ENCODE peak calls at places on chromosomes 1 and 21, in five cellular contexts. C is iPS-NIHi11, G is fibroblast of mammary gland, O is EL, M is Calu3. E is an unnamed sample.
A peak's percentile ranks its signal among the peaks of the same experiment; 100 is the strongest.

GRCh38 chr1:1175221-1176062 is 1.8 kb downstream of the TTLL10 start:
- DNase-seq in C (no peak), M (no peak), O (no peak), G (no peak), E (no peak)

GRCh38 chr1:59703226-59703917 is 111.4 kb upstream of the HOOK1 start:
- DNase-seq in O (peak; percentile 61), C (no peak), G (peak; percentile 88), M (no peak), E (peak; percentile 73)

GRCh38 chr1:3918966-3919611 is 19.0 kb upstream of the C1orf174 start:
- DNase-seq in M (no peak), C (no peak), O (no peak), G (no peak), E (no peak)

GRCh38 chr1:234911787-234912186 is 216.8 kb downstream of the TOMM20 start:
- DNase-seq in O (no peak), G (no peak), M (no peak), C (peak; percentile 28), E (no peak)

GRCh38 chr1:211484738-211485479 is 7.1 kb downstream of the RD3 start:
- DNase-seq in G (no peak), O (no peak), C (no peak), M (no peak), E (no peak)

GRCh38 chr21:38249879-38250278 is 6.9 kb upstream of the KCNJ15 start:
- DNase-seq in O (no peak), M (no peak), G (no peak), C (no peak), E (no peak)

GRCh38 chr1:9320520-9321479 is 28.1 kb downstream of the SPSB1 start:
- DNase-seq in O (no peak), G (no peak), C (peak; percentile 45), M (no peak), E (no peak)

GRCh38 chr21:34983680-34984086 is 65.4 kb downstream of the RUNX1 start:
- DNase-seq in O (peak; percentile 85), C (no peak), M (no peak), G (peak; percentile 87), E (peak; percentile 42)

GRCh38 chr1:87151500-87152421 is 176.9 kb upstream of the LMO4 start:
- DNase-seq in M (peak; percentile 87), O (no peak), C (peak; percentile 82), G (peak; percentile 63), E (peak; percentile 78)

GRCh38 chr1:151510020-151510405 is 1.2 kb upstream of the CGN start:
- DNase-seq in G (no peak), M (peak; percentile 45), O (no peak), C (peak; percentile 36), E (no peak)

GRCh38 chr1:239805888-239806772 is 285.6 kb upstream of the FMN2 start:
- DNase-seq in G (no peak), M (no peak), O (no peak), C (no peak), E (peak; percentile 0)

GRCh38 chr1:226064816-226065248 is 2.3 kb downstream of the H3-3A start:
- DNase-seq in M (peak; percentile 54), O (peak; percentile 62), C (peak; percentile 24), G (peak; percentile 76), E (peak; percentile 82)

GRCh38 chr1:29884740-29885139 is 648.4 kb downstream of the PTPRU start:
- DNase-seq in C (no peak), M (no peak), O (no peak), G (no peak), E (no peak)

GRCh38 chr1:31811605-31812004 is 4.2 kb downstream of the SPOCD1 start:
- DNase-seq in O (no peak), M (no peak), G (peak; percentile 40), C (peak; percentile 71), E (peak; percentile 44)

E was measured in choroid plexus epithelial cell.